ENCODE peak calls at places on chromosomes 6 and 20, in five cellular contexts. P is uterus, C is H7, J is suprapubic skin, U is psoas muscle. G is an unnamed sample. For H3K36me3, the result is how much of the 10 kb centered on the place peaks cover.

GRCh38 chr6:157034433-157035230 is 257.5 kb downstream of the ARID1B start:
- DNase-seq in U (no peak), C (peak), J (no peak), P (no peak), G (no peak)

GRCh38 chr6:155311583-155311982 is 2.7 kb downstream of the TFB1M start:
- DNase-seq in U (no peak), J (no peak), P (no peak), C (no peak), G (no peak)

GRCh38 chr6:150074651-150075416 is 5.9 kb upstream of the ULBP3 start:
- DNase-seq in U (no peak), J (no peak), C (no peak), P (no peak), G (no peak)

GRCh38 chr6:3139090-3139903 is 18.0 kb downstream of the TUBB2A start:
- DNase-seq in U (peak), C (no peak), P (peak), J (peak), G (peak)

GRCh38 chr20:58237318-58238182 is 9.1 kb upstream of the ANKRD60 start:
- DNase-seq in U (no peak), C (no peak), P (no peak), J (no peak), G (peak)

GRCh38 chr20:9129756-9130155 is 60.9 kb downstream of the PLCB4 start:
- DNase-seq in C (no peak), U (no peak), J (no peak), P (no peak), G (no peak)

GRCh38 chr20:44691424-44692423 is 23.4 kb upstream of the CCN5 start:
- DNase-seq in U (peak), J (peak), P (peak), C (no peak), G (no peak)

GRCh38 chr20:41185013-41185757 is 47.8 kb downstream of the PLCG1 start:
- DNase-seq in C (no peak), J (no peak), U (peak), P (no peak), G (no peak)

GRCh38 chr20:4006640-4007039 is 8.7 kb downstream of the RNF24 start:
- DNase-seq in P (peak), C (no peak), U (peak), J (no peak), G (no peak)

GRCh38 chr6:158565122-158565429 is 5.2 kb downstream of the TMEM181 start:
- DNase-seq in U (no peak), C (no peak), P (no peak), J (no peak), G (no peak)

GRCh38 chr6:49912193-49912592 is 45.9 kb upstream of the CRISP1 start:
- DNase-seq in P (no peak), U (no peak), J (no peak), C (no peak), G (no peak)

GRCh38 chr6:152207915-152208714 is 400.6 kb downstream of the ESR1 start:
- DNase-seq in P (no peak), J (no peak), C (no peak), U (no peak), G (no peak)

GRCh38 chr6:149064026-149065017 is 253.2 kb upstream of the TAB2 start:
- DNase-seq in P (no peak), J (no peak), U (no peak), C (no peak), G (no peak)

GRCh38 chr20:40293740-40294139 is 395.3 kb downstream of the MAFB start:
- DNase-seq in J (no peak), U (no peak), C (no peak), P (peak), G (no peak)

GRCh38 chr20:11379257-11380011 is 538.3 kb upstream of the BTBD3 start:
- DNase-seq in U (peak), J (no peak), C (no peak), P (no peak), G (peak)

GRCh38 chr20:1528811-1529210 is 28.7 kb downstream of the SIRPD start:
- DNase-seq in P (no peak), U (no peak), C (no peak), J (no peak), G (no peak)

GRCh38 chr6:47520282-47520681 is 42.7 kb downstream of the CD2AP start:
- DNase-seq in U (no peak), C (no peak), P (no peak), J (no peak), G (no peak)

GRCh38 chr20:58073945-58074920 is 154.2 kb downstream of the ANKRD60 start:
- DNase-seq in J (no peak), P (peak), C (no peak), U (peak), G (peak)

GRCh38 chr6:159116343-159116742 is 52.9 kb upstream of the FNDC1 start:
- DNase-seq in J (no peak), P (no peak), C (no peak), U (no peak), G (no peak)

DNA sequence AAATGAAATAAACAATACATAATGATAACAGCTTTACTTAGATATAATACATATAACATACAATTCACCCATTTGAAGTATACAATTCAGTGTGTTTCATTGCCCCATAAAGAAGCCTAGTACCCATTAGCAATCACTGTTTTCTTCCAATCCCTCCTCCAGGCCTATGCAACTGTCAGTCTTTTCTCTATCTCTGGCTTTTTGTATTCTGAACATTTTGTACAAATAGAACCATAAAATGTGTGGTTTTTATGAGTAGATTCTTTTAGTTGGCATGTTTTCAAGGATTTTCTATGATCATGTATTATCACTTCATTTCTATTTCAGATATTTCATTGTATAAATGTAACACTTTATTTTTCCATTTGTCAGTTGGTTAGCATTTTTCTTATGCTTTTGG is 54.6 kb upstream of the MYO6 start:
- DNase-seq in U (no peak), P (no peak), C (no peak), J (no peak), G (no peak)
- H3K36me3 ChIP-seq in U (under half), P (under half), C (under half), J (under half), G (under half)

GRCh38 chr20:36541227-36542018 is at the start of gene MYL9:
- DNase-seq in J (peak), U (peak), P (peak), C (peak), G (peak)
- H3K4me3 ChIP-seq in J (peak), U (peak), P (peak), C (peak), G (peak)

DNA sequence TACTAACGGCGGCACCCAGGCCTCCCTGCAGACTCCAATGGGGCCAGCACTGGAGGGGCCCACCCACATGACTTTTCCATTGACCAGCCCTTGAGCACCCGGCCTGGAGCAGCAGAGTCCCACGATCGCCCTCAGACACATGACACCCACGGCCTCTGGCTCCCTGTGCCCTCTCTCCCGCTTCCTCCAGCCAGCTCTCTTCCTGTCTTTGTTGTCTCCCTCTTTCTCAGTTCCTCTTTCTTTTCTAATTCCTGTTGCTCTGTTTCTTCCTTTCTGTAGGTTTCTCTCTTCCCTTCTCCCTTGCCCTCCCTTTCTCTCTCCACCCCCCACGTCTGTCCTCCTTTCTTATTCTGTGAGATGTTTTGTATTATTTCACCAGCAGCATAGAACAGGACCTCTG is 26.1 kb upstream of the FANCE start:
- DNase-seq in C (peak), P (no peak), J (no peak), U (no peak), G (no peak)
- H3K36me3 ChIP-seq in C (under half), P (under half), J (half or more), U (under half), G (under half)

DNA sequence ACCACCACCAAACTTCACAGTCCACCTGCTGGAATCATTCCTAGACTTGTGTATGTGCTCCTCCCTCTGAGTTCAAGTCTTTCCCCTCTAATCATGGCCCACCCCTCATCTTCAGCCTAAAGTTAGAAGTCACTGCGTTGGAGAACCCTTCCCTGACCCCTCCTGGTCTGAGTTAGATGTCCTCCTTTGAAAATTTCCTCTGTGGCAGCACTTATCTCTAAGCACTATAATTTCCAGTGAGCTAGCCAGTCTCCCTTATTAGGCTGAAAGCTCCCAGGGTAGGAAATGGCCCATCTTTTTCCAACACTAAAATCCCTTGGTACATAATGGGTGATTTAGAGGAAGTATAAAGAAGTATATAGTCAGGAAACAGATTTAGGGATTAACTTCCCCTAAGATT is 63.2 kb downstream of the SESN1 start:
- DNase-seq in C (no peak), U (no peak), P (no peak), J (no peak), G (no peak)
- H3K4me3 ChIP-seq in C (no peak), U (no peak), P (no peak), J (no peak), G (no peak)

DNA sequence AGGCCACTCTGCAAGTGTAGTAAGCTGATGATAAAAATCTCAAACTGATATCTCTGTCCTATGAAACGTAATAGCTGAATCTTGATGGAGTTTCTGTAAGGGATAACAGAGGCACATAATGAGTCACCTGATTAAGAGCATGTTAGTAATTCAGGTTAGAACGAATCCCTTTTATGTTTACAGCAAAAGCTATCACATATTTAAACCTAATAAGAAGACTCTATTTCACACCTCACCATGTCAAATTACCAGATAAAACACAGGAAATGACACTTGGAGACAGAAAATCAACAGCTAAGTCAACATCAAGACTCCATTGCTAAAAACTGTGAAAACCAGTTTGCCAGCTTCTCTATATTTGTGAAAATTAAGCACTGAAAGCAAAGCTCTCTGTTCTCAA is 11.8 kb downstream of the CST7 start:
- DNase-seq in C (no peak), U (no peak), J (no peak), P (no peak), G (no peak)
- H3K36me3 ChIP-seq in C (under half), U (under half), J (half or more), P (under half), G (under half)

G was measured in brain microvascular endothelial cell.